ENCODE peak calls at places on chromosome 10, in four cellular contexts. Y, Q, E and M are unnamed samples.

GRCh38 chr10:50332108-50332846 is 81.0 kb upstream of the ASAH2 start:
- DNase-seq in Q (no peak), Y (no peak), E (no peak), M (no peak)

GRCh38 chr10:1170867-1171180 is 114.6 kb downstream of the WDR37 start:
- DNase-seq in Y (no peak), Q (no peak), E (no peak), M (no peak)

GRCh38 chr10:92407305-92408016 is 116.5 kb downstream of the MARCHF5 start:
- DNase-seq in E (no peak), Q (no peak), Y (no peak), M (no peak)

GRCh38 chr10:23001901-23002516 is 74.2 kb downstream of the ARMC3 start:
- DNase-seq in Q (no peak), E (no peak), Y (peak; percentile 27), M (peak; percentile 30)

GRCh38 chr10:88974446-88975376 is 15.9 kb upstream of the FAS start:
- DNase-seq in Y (no peak), E (no peak), Q (no peak), M (no peak)

GRCh38 chr10:132891313-132891712 is 51.1 kb downstream of the CFAP46 start:
- DNase-seq in E (no peak), Y (no peak), Q (no peak), M (no peak)

GRCh38 chr10:113474756-113475155 is 78.1 kb upstream of the HABP2 start:
- DNase-seq in Q (no peak), E (no peak), Y (no peak), M (no peak)

GRCh38 chr10:4586756-4587155 is 239.3 kb upstream of the AKR1E2 start:
- DNase-seq in E (no peak), Q (no peak), Y (no peak), M (no peak)

GRCh38 chr10:35563266-35563891 is 41.8 kb upstream of the GJD4 start:
- DNase-seq in Q (peak; percentile 47), Y (peak; percentile 66), E (no peak), M (peak; percentile 28)